ENCODE peak calls at places on chromosomes 3 and 15, in seven cellular contexts. R is fibroblast of lung; Z is effector memory CD4-positive, alpha-beta T cell; X is neural progenitor cell; B is tibial artery; V is body of pancreas; P is CD8-positive, alpha-beta T cell. A is an unnamed sample. For H3K4me1, the result is how much of the 10 kb centered on the place peaks cover.

GRCh38 chr3:13513913-13514517 is 33.9 kb downstream of the HDAC11 start:
- DNase-seq in X (no peak), R (no peak), P (no peak), Z (no peak), V (no peak), B (no peak), A (no peak)

GRCh38 chr3:38458796-38459498 is 5.3 kb downstream of the ACVR2B start:
- DNase-seq in X (no peak), B (no peak), Z (no peak), V (peak), P (no peak), R (peak), A (no peak)

GRCh38 chr15:48360841-48361240 is 29.6 kb downstream of the DUT start:
- DNase-seq in P (no peak), Z (no peak), B (no peak), V (no peak), R (no peak), X (no peak), A (no peak)

GRCh38 chr3:180523040-180523439 is 78.9 kb upstream of the TTC14 start:
- DNase-seq in X (no peak), R (no peak), P (no peak), Z (no peak), V (peak), B (no peak), A (no peak)

GRCh38 chr3:171420667-171421066 is 39.5 kb downstream of the TNIK start:
- DNase-seq in R (peak), B (no peak), P (no peak), Z (no peak), V (no peak), X (no peak), A (no peak)

GRCh38 chr15:92848852-92849598 is 51.1 kb upstream of the CHD2 start:
- DNase-seq in R (peak), Z (no peak), X (no peak), V (no peak), P (no peak), B (no peak), A (no peak)

GRCh38 chr15:35697549-35698299 is 151.8 kb upstream of the DPH6 start:
- DNase-seq in Z (no peak), R (peak), X (peak), V (no peak), P (no peak), B (no peak), A (peak)

GRCh38 chr3:136351351-136351750 is 101.2 kb downstream of the PCCB start:
- DNase-seq in X (no peak), P (no peak), V (no peak), B (no peak), R (no peak), Z (no peak), A (no peak)

GRCh38 chr3:13684854-13685253 is 135.9 kb downstream of the FBLN2 start:
- DNase-seq in X (no peak), B (no peak), P (no peak), Z (no peak), V (no peak), R (no peak), A (no peak)

GRCh38 chr15:71547066-71547465 is 263.3 kb upstream of the NR2E3 start:
- DNase-seq in Z (no peak), B (no peak), P (no peak), X (peak), V (no peak), R (no peak), A (no peak)

GRCh38 chr3:33062814-33063346 is 34.1 kb downstream of the GLB1 start:
- DNase-seq in X (no peak), V (no peak), B (no peak), P (no peak), R (no peak), Z (peak), A (no peak)

GRCh38 chr3:2153047-2153446 is 54.4 kb downstream of the CNTN4 start:
- DNase-seq in R (no peak), B (no peak), P (no peak), V (no peak), X (no peak), Z (no peak), A (no peak)

GRCh38 chr3:114860526-114860925 is 286.6 kb downstream of the ZBTB20 start:
- DNase-seq in P (no peak), B (no peak), Z (no peak), R (no peak), V (no peak), X (no peak), A (no peak)

GRCh38 chr3:85821130-85821756 is 862.5 kb downstream of the CADM2 start:
- DNase-seq in R (peak), Z (no peak), V (peak), B (no peak), X (peak), P (no peak), A (peak)

GRCh38 chr3:168040624-168041208 is 55.0 kb downstream of the GOLIM4 start:
- DNase-seq in X (peak), Z (no peak), P (no peak), R (peak), V (peak), B (no peak), A (no peak)

GRCh38 chr3:117150628-117151027 is 441.0 kb downstream of the TUSC7 start:
- DNase-seq in P (no peak), B (no peak), Z (no peak), X (no peak), R (no peak), V (no peak), A (no peak)

GRCh38 chr3:5489536-5489935 is 302.0 kb downstream of the EDEM1 start:
- DNase-seq in P (no peak), V (no peak), R (no peak), Z (no peak), X (no peak), B (no peak), A (no peak)

GRCh38 chr3:170085396-170085795 is 47.6 kb downstream of the GPR160 start:
- DNase-seq in B (no peak), X (no peak), P (no peak), V (no peak), Z (no peak), R (no peak), A (no peak)

GRCh38 chr15:95872366-95872771 is 458.1 kb upstream of the NR2F2 start:
- DNase-seq in V (no peak), P (no peak), Z (no peak), B (no peak), X (no peak), R (peak), A (no peak)
- H3K4me1 ChIP-seq in V (under half), P (under half), Z (under half), B (under half), X (under half), R (under half), A (under half)

DNA sequence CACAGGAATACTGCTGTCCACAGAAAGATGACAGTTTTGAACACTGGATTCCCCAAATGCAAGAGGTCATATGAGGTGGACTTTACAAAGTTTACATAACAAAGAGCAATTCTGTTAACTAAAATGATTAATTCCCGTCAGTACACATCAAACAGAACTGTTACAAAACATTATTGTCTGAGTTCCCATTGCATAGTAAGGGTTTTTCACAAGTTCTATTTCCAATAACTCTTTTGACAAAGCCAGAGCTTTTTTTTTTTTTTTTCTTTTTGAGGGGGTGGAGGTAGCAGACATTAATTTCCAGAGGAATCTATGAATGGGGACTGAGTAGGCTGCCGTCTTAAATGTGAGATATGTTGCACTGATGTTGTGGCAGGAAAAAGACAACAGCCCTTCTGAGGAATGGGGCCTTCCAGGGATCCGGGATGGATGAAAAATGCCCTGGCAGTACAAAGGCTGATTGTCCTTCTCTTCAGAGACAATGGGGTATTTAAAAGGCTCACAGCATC is 178.1 kb upstream of the KBTBD8 start:
- DNase-seq in P (no peak), X (peak), V (no peak), B (no peak), R (no peak), Z (no peak), A (no peak)
- H3K27ac ChIP-seq in P (no peak), X (no peak), V (peak), B (no peak), R (no peak), Z (no peak), A (no peak)

DNA sequence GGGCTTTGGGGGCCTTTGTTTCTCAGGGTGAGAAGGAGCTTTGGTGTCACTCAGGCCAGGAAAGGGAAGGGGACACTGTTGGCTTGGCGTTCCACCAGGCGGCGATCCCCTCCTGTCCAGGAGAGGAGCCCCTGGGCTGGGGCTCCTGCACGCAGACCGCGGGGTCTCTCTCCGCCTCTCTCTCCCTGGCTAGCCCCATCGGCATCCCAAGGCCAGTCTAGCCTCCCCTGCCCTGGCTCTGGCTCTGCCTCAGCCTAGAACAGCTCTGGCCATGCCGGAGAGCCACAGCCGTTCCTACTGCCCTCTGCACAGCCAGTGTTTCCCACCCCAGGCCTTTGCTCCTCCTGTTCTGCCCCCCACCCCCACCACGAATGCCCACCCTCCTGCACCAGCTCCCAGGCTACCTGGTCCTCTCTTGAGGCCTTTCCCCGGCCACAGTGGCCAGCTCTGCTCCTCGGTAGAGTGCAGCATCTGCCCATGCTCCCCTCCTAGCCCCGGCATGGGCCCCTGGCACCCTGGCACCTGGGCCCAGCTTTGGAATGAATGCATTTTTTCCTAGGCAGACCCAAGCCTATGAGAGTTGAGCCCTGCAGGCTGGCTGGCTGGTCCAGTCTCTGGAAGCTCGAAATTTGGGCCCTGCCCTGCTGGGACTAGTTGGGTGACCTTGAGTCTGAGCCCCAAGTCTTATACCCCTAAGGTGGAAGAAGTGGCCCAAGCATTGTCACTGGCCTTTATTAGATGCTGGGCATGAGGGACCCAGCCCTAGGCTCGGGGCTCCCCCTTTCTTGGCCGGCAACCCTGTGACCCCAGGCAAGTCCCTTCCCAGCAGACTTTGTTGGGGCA is 2.4 kb downstream of the PLXNA1 start:
- DNase-seq in V (no peak), Z (no peak), B (no peak), P (no peak), X (peak), R (no peak), A (no peak)
- H3K4me3 ChIP-seq in V (no peak), Z (no peak), B (no peak), P (no peak), X (peak), R (peak), A (no peak)

GRCh38 chr15:98787936-98788757 is 139.8 kb downstream of the IGF1R start:
- DNase-seq in X (peak), V (no peak), P (no peak), Z (no peak), B (no peak), R (no peak), A (no peak)

GRCh38 chr15:98790270-98790669 is 141.9 kb downstream of the IGF1R start:
- DNase-seq in B (no peak), X (no peak), R (no peak), V (no peak), P (no peak), Z (no peak), A (no peak)

GRCh38 chr15:98792117-98792516 is 143.8 kb downstream of the IGF1R start:
- DNase-seq in P (no peak), V (no peak), B (no peak), R (no peak), Z (no peak), X (no peak), A (no peak)

GRCh38 chr15:98789020-98789419 is 140.7 kb downstream of the IGF1R start:
- DNase-seq in V (no peak), X (no peak), B (no peak), P (no peak), Z (no peak), R (no peak), A (no peak)

DNA sequence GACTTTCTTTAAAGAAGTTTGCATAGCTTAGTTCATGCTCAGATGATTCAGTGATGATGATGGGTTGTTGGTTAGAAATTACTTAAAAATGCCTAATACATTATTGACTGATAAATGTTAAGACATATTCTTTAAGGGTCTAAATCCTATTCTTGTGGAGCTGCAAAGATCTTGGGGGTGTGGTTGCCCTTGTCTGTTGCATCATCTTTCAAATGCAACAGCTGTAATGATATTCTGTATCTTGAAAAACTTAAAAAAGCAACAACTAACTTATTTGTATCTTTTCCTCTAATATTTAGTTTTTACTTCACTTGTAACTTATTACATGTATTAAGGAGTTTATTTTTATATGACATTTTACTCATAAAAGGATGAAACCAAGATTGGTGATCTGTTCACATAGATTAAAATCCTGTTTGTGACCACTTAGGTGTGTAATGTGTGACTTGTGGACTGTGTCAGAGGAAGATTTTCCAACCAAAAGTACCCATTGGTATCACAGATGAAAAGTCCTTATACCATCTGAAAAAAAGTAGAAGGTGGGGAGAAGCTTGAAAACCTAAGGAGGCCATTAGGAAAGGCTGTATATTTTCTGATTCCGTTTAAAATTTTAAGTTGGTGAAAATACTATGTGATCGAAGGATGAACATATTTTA is 142.8 kb downstream of the IGF1R start:
- DNase-seq in B (no peak), X (no peak), V (no peak), P (no peak), R (peak), Z (no peak), A (no peak)
- H3K4me1 ChIP-seq in B (half or more), X (half or more), V (half or more), P (under half), R (under half), Z (under half), A (under half)

GRCh38 chr15:90387534-90388461 is at the start of gene IQGAP1:
- DNase-seq in R (peak), B (peak), X (peak), P (peak), Z (peak), V (peak), A (peak)

GRCh38 chr15:90389513-90389912 is 1.5 kb downstream of the IQGAP1 start:
- DNase-seq in X (no peak), Z (no peak), V (no peak), B (no peak), P (no peak), R (no peak), A (no peak)

GRCh38 chr15:90393040-90393439 is 5.0 kb downstream of the IQGAP1 start:
- DNase-seq in V (no peak), X (no peak), B (no peak), P (no peak), R (no peak), Z (no peak), A (no peak)

GRCh38 chr15:90386221-90386620 is 1.8 kb upstream of the IQGAP1 start:
- DNase-seq in X (no peak), Z (no peak), P (no peak), R (no peak), B (no peak), V (no peak), A (no peak)

GRCh38 chr15:90388462-90389182 is 580 bp downstream of the IQGAP1 start:
- DNase-seq in X (peak), V (peak), R (peak), Z (peak), B (peak), P (peak), A (peak)
- H3K27ac ChIP-seq in X (no peak), V (peak), R (peak), Z (peak), B (peak), P (peak), A (peak)

DNA sequence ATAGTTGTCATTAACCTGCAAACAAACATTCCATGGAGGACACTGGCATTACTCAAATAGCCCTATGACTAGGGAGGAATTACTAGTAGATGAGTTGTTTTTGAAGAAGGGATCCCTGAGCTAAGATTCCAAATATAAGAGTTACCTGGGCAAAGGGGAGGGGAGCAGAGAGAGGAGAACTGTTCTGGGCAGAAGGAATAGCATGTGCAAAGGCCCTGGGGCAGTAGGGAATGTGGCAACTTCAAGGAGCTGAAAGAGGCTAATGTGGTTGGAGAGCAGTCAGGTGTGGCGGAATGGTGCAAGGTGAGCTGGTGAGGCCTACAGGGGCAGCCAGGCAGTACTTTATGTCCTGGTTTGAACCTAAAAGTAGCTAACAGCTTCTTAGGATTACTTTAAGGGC is 5.8 kb upstream of the IL17RD start:
- DNase-seq in P (no peak), V (no peak), Z (no peak), R (no peak), B (no peak), X (no peak), A (no peak)
- H3K4me3 ChIP-seq in P (no peak), V (no peak), Z (no peak), R (no peak), B (no peak), X (no peak), A (no peak)

DNA sequence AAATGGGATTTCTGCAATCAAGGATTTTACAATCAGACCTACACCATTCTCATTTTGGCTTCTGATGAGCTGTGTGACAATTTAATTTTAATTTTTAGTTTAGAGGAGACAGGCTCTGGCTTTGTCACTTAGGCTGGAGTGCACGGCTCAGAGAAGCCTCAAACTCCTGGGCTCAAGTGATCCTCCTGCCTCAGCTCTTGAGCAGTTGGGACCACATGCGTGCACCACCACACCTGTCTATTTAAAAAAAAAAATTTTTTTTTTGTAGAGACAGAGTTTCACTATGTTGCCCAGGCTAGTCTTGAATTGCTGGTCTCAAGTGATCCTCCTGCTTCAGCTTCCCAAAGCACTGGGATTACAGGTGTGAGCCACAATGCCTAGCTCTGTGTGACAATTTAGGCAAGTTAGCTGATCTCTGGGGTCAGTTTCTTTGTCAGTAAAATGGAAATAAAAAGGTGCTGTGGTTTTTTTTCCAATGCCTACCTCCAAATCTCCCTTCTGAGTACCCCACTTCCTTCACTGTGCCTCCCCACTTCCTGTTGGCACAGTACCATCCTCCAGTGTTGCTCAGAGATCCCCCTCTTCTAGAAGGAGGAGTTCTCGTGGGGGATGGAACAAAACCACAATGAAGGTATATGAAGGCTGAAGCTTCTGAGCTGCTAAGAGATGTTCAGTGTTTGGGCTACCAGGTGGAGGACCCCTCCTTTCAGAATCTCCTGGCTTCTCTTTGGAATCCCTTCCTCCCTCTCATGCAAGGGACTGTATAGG is 54.1 kb upstream of the GSK3B start:
- DNase-seq in X (no peak), B (no peak), P (no peak), V (no peak), Z (no peak), R (no peak), A (no peak)
- H3K4me1 ChIP-seq in X (under half), B (under half), P (under half), V (under half), Z (under half), R (under half), A (half or more)

DNA sequence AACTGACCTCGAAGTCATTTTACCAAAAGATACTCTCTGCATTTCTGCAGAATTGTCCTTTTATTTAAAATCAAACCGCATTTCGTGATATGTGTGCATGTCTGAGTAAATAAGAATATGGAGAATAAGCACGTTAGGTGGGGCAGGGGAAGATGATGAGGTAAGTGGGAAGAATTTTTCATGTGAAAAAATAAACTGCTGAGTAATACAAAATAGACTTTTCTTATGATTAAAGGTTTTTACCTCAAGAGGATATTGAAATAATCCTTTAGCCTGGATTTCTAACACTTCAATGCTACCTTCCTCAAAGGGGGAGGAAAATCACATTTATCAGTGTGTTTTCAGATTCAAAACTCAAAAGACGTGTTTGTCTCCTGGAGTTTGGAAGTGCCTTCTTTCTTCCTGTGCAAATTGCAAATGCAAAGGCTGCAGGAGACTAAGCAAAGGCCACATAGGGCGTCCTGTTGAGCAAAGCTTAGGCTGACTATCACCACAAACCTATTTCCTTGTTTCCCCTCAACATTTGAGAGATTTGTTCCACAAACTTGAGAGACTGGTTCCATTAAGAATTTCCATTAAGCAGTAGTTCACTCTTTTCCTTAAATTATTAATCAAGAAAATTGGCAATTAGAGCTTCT is 813.5 kb downstream of the MCTP2 start:
- DNase-seq in V (no peak), R (no peak), B (no peak), P (no peak), X (peak), Z (no peak), A (no peak)
- H3K27ac ChIP-seq in V (no peak), R (no peak), B (no peak), P (no peak), X (no peak), Z (no peak), A (no peak)

A was measured in SJSA1.